ENCODE peak calls at places on chromosomes 13 and 19, in seven cellular contexts. P is uterus; K is EL; F is RWPE1; U is nucleus accumbens; G is activated CD4-positive, alpha-beta T cell treated with anti-CD3 and anti-CD28 coated beads for 48 hours; X is CD8-positive, alpha-beta memory T cell. R is an unnamed sample.

GRCh38 chr13:90738881-90739280 is 608.6 kb upstream of the MIR17HG start:
- DNase-seq in U (no peak), K (peak), P (no peak), X (no peak), G (no peak), F (no peak), R (no peak)

GRCh38 chr19:16002380-16002779 is 53.6 kb downstream of the OR10H4 start:
- DNase-seq in G (no peak), P (no peak), X (no peak), F (no peak), U (no peak), K (no peak), R (no peak)

GRCh38 chr13:77016241-77016812 is 10.6 kb downstream of the FBXL3 start:
- DNase-seq in U (no peak), G (no peak), F (no peak), K (no peak), P (no peak), X (no peak), R (no peak)

GRCh38 chr19:41297628-41298326 is 12.2 kb upstream of the CCDC97 start:
- DNase-seq in G (no peak), K (no peak), U (no peak), F (no peak), P (no peak), X (no peak), R (no peak)

GRCh38 chr19:5296457-5297271 is 43.9 kb downstream of the PTPRS start:
- DNase-seq in U (no peak), F (no peak), P (no peak), G (no peak), X (no peak), K (no peak), R (no peak)

GRCh38 chr19:43596842-43597461 is 557 bp downstream of the ZNF576 start:
- DNase-seq in U (no peak), P (no peak), F (no peak), K (peak), G (no peak), X (no peak), R (no peak)

GRCh38 chr13:44448373-44448772 is 74.7 kb downstream of the SERP2 start:
- DNase-seq in G (no peak), P (no peak), X (no peak), K (no peak), F (no peak), U (no peak), R (no peak)

GRCh38 chr19:4908781-4909171 is 525 bp upstream of the UHRF1 start:
- DNase-seq in P (no peak), F (no peak), X (no peak), K (no peak), U (no peak), G (no peak), R (no peak)

GRCh38 chr13:112616586-112617381 is 28.8 kb upstream of the TUBGCP3 start:
- DNase-seq in P (no peak), K (peak), U (no peak), X (no peak), G (peak), F (no peak), R (peak)

GRCh38 chr13:34762312-34762711 is 179.8 kb upstream of the NBEA start:
- DNase-seq in U (no peak), K (peak), G (no peak), F (no peak), X (no peak), P (peak), R (no peak)

GRCh38 chr13:44207476-44207875 is 166.1 kb upstream of the SERP2 start:
- DNase-seq in K (no peak), P (no peak), X (no peak), F (no peak), G (no peak), U (no peak), R (no peak)